ENCODE peak calls at places on chromosomes 3 and 15, in nine cellular contexts. Q is M059J, F is progenitor cell of endocrine pancreas, E is globus pallidus, L is neural crest cell, V is NCI-H226, T is fibroblast of the aortic adventitia, J is ovary, H is NCI-H510A treated with DMSO at 0.1 percent for 48 hours. A is an unnamed sample.

GRCh38 chr3:43019168-43019765 is 40.2 kb downstream of the GASK1A start:
- DNase-seq in L (no peak), T (peak), J (no peak), F (no peak), H (no peak), E (no peak), V (no peak), Q (no peak), A (no peak)

GRCh38 chr3:172856766-172857742 is 106.5 kb downstream of the ECT2 start:
- DNase-seq in L (no peak), V (no peak), F (no peak), H (no peak), E (no peak), J (no peak), T (peak), Q (peak), A (no peak)

GRCh38 chr15:93566777-93567176 is 477.8 kb upstream of the RGMA start:
- DNase-seq in J (no peak), L (no peak), H (peak), V (no peak), Q (no peak), F (no peak), T (no peak), E (no peak), A (peak)

GRCh38 chr3:194585880-194586281 is 47.3 kb downstream of the TMEM44 start:
- DNase-seq in F (no peak), H (no peak), V (no peak), T (no peak), E (peak), L (no peak), J (no peak), Q (no peak), A (no peak)

GRCh38 chr15:81327526-81327925 is 3.6 kb upstream of the STARD5 start:
- DNase-seq in V (peak), E (no peak), J (no peak), F (no peak), L (no peak), H (no peak), T (peak), Q (peak), A (peak)

GRCh38 chr15:39094116-39094515 is 486.8 kb upstream of the THBS1 start:
- DNase-seq in L (no peak), J (no peak), F (no peak), H (no peak), E (no peak), Q (no peak), T (no peak), V (no peak), A (no peak)

GRCh38 chr3:185977679-185978040 is 39.8 kb upstream of the TRA2B start:
- DNase-seq in V (no peak), E (no peak), T (no peak), Q (no peak), L (no peak), F (no peak), H (no peak), J (no peak), A (no peak)

GRCh38 chr3:46455231-46456115 is 9.2 kb downstream of the LTF start:
- DNase-seq in T (no peak), V (no peak), F (no peak), E (no peak), J (no peak), Q (no peak), H (no peak), L (no peak), A (no peak)

GRCh38 chr3:25007974-25008658 is 419.9 kb upstream of the RARB start:
- DNase-seq in V (no peak), H (no peak), F (no peak), L (no peak), E (no peak), J (no peak), T (peak), Q (peak), A (peak)

GRCh38 chr3:13584901-13585300 is 36.0 kb downstream of the FBLN2 start:
- DNase-seq in L (no peak), V (no peak), H (no peak), F (no peak), Q (no peak), T (no peak), E (no peak), J (no peak), A (no peak)

A was measured in RPMI7951.